ENCODE peak calls at places on chromosomes 2 and 18, in six cellular contexts. W is dorsolateral prefrontal cortex; R is breast epithelium; K is CD4-positive, alpha-beta T cell; U is uterus; P is astrocyte of the spinal cord. G is an unnamed sample.
A peak's percentile ranks its signal among the peaks of the same experiment; 100 is the strongest.

GRCh38 chr2:188122983-188123382 is 168.7 kb upstream of the GULP1 start:
- DNase-seq in W (no peak), R (no peak), K (no peak), U (no peak), P (no peak), G (no peak)

GRCh38 chr2:10499911-10500521 is 51.9 kb upstream of the ODC1 start:
- DNase-seq in W (no peak), R (peak; percentile 12), K (no peak), U (no peak), P (no peak), G (no peak)

GRCh38 chr18:48914581-48915251 is 36.0 kb downstream of the SMAD7 start:
- DNase-seq in W (no peak), R (no peak), K (no peak), U (peak; percentile 9), P (no peak), G (peak; percentile 33)

GRCh38 chr2:55786286-55786685 is 92.6 kb upstream of the PNPT1 start:
- DNase-seq in W (no peak), R (no peak), K (no peak), U (no peak), P (no peak), G (no peak)

GRCh38 chr18:74994502-74995403 is 214.2 kb downstream of the PTGR3 start:
- DNase-seq in W (no peak), R (no peak), K (no peak), U (no peak), P (peak; percentile 10), G (no peak)

GRCh38 chr18:56186319-56186718 is 452.1 kb downstream of the TXNL1 start:
- DNase-seq in W (no peak), R (no peak), K (no peak), U (no peak), P (no peak), G (no peak)

GRCh38 chr2:44178950-44179349 is 10.3 kb downstream of the PPM1B start:
- DNase-seq in W (no peak), R (no peak), K (no peak), U (no peak), P (no peak), G (no peak)

GRCh38 chr18:44791520-44791919 is 110.8 kb downstream of the SETBP1 start:
- DNase-seq in W (no peak), R (no peak), K (no peak), U (peak; percentile 33), P (no peak), G (no peak)

GRCh38 chr18:13375302-13376255 is 157.0 kb downstream of the LDLRAD4 start:
- DNase-seq in W (no peak), R (peak; percentile 59), K (peak; percentile 69), U (peak; percentile 81), P (peak; percentile 96), G (no peak)

GRCh38 chr18:8252371-8252770 is 356.9 kb upstream of the RAB12 start:
- DNase-seq in W (no peak), R (no peak), K (no peak), U (no peak), P (no peak), G (no peak)

GRCh38 chr2:69100220-69100723 is 87.3 kb downstream of the ANTXR1 start:
- DNase-seq in W (no peak), R (no peak), K (no peak), U (peak; percentile 37), P (peak; percentile 32), G (no peak)

GRCh38 chr18:79988079-79988924 is at the start of gene TXNL4A:
- DNase-seq in W (peak; percentile 90), R (peak; percentile 70), K (peak; percentile 80), U (peak; percentile 78), P (peak; percentile 87), G (peak; percentile 50)
- TF ChIP-seq CTCF in W (peak; percentile 28), R (no peak), K (peak; percentile 57), U (no peak), P (peak; percentile 43), G (peak; percentile 39)

GRCh38 chr2:102033028-102033749 is 41.4 kb downstream of the IL1R2 start:
- DNase-seq in W (no peak), R (peak; percentile 90), K (no peak), U (peak; percentile 37), P (peak; percentile 96), G (no peak)

GRCh38 chr2:102030855-102031527 is 39.2 kb downstream of the IL1R2 start:
- DNase-seq in W (no peak), R (no peak), K (no peak), U (no peak), P (no peak), G (no peak)

GRCh38 chr2:102032368-102033027 is 40.7 kb downstream of the IL1R2 start:
- DNase-seq in W (no peak), R (no peak), K (no peak), U (no peak), P (peak; percentile 30), G (no peak)

GRCh38 chr2:102034683-102035606 is 43.2 kb downstream of the IL1R2 start:
- DNase-seq in W (no peak), R (no peak), K (no peak), U (no peak), P (no peak), G (no peak)

DNA sequence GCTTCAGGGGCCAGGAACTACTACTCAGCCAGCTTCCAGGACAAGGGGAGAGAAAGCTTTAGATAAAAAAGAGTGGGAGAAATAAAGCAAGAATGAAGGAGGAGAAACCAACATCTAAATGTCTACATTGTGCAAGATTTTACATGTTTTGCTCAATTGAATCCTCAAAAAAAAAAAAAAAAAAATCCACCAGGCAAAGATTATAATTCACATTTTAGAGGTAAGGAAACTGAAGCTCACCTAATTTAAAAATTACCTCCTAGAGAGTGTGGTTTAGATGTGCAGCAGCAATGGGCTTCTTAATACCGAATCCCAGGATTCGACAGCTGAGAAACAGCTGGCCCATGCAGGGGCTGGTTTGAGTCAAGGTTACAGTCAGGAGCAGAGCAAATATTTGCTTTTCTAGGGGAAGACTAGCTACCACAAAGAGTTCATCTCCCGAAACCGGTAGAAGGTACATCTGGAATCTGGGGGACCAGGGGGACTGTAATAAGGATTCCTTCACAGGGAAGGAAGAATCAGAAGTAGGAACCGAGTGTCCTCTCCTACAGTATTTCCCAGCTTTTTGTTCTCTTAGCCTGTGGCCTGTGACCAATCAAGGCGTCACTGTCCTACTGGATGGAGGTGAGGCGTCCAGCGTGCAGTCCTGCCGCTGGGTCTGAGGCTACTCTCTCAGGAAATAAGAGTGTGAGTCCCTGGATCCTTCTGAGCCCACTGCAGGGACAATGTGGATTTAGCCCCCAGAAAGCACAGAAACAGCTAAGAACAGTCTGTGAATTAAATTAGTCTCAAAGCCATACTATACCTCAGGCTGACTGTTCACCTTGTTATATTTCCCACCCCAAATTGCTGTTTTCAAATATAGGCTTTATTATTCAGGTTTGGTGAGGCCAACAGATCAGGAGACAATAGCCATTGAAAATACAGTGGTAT is 42.3 kb downstream of the IL1R2 start:
- DNase-seq in W (no peak), R (no peak), K (no peak), U (no peak), P (no peak), G (no peak)
- TF ChIP-seq CTCF in W (no peak), R (no peak), K (no peak), U (no peak), P (no peak), G (no peak)

GRCh38 chr2:116819355-116819754 is 995.1 kb upstream of the DDX18 start:
- DNase-seq in W (no peak), R (no peak), K (no peak), U (no peak), P (no peak), G (no peak)
- TF ChIP-seq CTCF in W (peak; percentile 10), R (no peak), K (no peak), U (no peak), P (no peak), G (peak; percentile 41)

GRCh38 chr2:71934320-71934593 is 213.4 kb downstream of the CYP26B1 start:
- DNase-seq in W (no peak), R (no peak), K (no peak), U (no peak), P (no peak), G (no peak)

GRCh38 chr2:71932027-71932779 is 215.5 kb downstream of the CYP26B1 start:
- DNase-seq in W (no peak), R (no peak), K (no peak), U (no peak), P (no peak), G (no peak)

GRCh38 chr2:71932780-71933466 is 214.7 kb downstream of the CYP26B1 start:
- DNase-seq in W (no peak), R (no peak), K (no peak), U (no peak), P (no peak), G (no peak)

GRCh38 chr2:71934595-71935263 is 212.9 kb downstream of the CYP26B1 start:
- DNase-seq in W (no peak), R (no peak), K (no peak), U (peak; percentile 72), P (peak; percentile 7), G (no peak)

DNA sequence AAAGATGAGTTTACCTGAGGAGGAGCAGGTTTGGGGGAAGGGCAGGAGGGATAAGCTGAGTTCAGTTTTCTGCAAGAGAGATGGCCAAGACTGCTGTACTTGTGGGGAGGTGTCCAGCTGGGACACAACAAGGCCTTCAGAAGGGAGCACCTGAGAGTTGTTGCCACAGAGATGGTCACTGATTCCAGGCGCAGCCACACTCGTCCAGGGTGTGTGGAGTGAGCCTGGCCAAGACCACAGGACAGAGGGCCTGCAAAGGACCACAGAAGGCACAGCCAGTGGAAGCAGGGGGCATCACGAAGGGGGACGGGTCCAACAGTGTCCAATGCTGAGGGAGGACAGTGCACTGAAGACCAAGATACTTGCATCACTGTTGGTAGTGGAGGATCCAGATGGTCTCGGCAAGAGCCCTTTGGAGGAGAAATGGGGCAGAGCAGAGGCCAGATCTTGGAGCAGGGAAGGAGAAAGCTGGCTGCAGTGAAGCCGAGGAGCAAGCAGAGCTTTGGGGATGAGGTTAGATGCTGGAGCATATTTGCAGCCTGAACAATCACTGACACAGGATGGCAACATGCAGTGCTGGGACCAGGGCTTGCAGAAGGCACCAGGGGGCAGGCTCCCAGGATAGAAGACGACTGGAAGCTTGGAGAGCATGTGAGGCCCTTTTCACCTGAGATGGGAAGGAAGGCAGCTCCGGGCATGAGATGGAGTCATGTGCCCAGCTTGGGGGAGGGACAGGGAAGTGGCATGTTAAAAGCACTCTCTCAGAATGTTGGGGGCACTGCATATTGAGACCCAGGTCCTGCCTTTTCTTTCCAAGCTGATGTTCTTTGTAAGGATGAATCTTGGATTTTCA is 214.0 kb downstream of the CYP26B1 start:
- DNase-seq in W (no peak), R (no peak), K (no peak), U (no peak), P (no peak), G (no peak)
- TF ChIP-seq CTCF in W (no peak), R (no peak), K (no peak), U (no peak), P (peak; percentile 25), G (peak; percentile 35)

GRCh38 chr2:96265840-96266569 is at the start of the genes CIAO1 and TMEM127:
- DNase-seq in W (peak; percentile 99), R (peak; percentile 98), K (peak; percentile 97), U (peak; percentile 99), P (peak; percentile 98), G (peak; percentile 98)
- TF ChIP-seq CTCF in W (no peak), R (no peak), K (no peak), U (peak; percentile 13), P (peak; percentile 41), G (no peak)

G was measured in progenitor cell of endocrine pancreas.